ENCODE peak calls at places on chromosomes 3 and 15, in six cellular contexts. I, B, H, V, Z and Q are unnamed samples.

GRCh38 chr15:31551323-31551722 is 224.7 kb downstream of the KLF13 start:
- DNase-seq in I (peak; percentile 6), B (no peak), H (peak; percentile 38), V (no peak), Z (no peak), Q (no peak)

GRCh38 chr3:113714702-113715101 is 18.3 kb upstream of the USF3 start:
- DNase-seq in I (no peak), B (no peak), H (no peak), V (no peak), Z (no peak), Q (no peak)

GRCh38 chr3:156605686-156606605 is 51.0 kb upstream of the SSR3 start:
- DNase-seq in I (no peak), B (no peak), H (peak; percentile 10), V (no peak), Z (peak; percentile 20), Q (peak; percentile 84)

GRCh38 chr3:30112904-30113484 is 493.4 kb upstream of the TGFBR2 start:
- DNase-seq in I (peak; percentile 17), B (no peak), H (no peak), V (no peak), Z (no peak), Q (no peak)

GRCh38 chr15:47961401-47962090 is 159.2 kb upstream of the SLC24A5 start:
- DNase-seq in I (peak; percentile 40), B (no peak), H (no peak), V (no peak), Z (peak; percentile 62), Q (no peak)

GRCh38 chr3:149579838-149580542 is 77.8 kb downstream of the WWTR1 start:
- DNase-seq in I (no peak), B (no peak), H (no peak), V (no peak), Z (no peak), Q (no peak)

GRCh38 chr3:141876891-141877561 is 583 bp downstream of the ATP1B3 start:
- DNase-seq in I (peak; percentile 57), B (peak; percentile 52), H (peak; percentile 40), V (peak; percentile 30), Z (peak; percentile 67), Q (peak; percentile 47)

GRCh38 chr15:48470096-48470495 is 138.9 kb downstream of the DUT start:
- DNase-seq in I (no peak), B (no peak), H (no peak), V (no peak), Z (no peak), Q (no peak)

GRCh38 chr3:74559301-74559700 is 55.2 kb downstream of the CNTN3 start:
- DNase-seq in I (no peak), B (no peak), H (no peak), V (no peak), Z (no peak), Q (no peak)

GRCh38 chr3:113264741-113265140 is 53.4 kb downstream of the BOC start:
- DNase-seq in I (no peak), B (no peak), H (peak; percentile 27), V (no peak), Z (no peak), Q (peak; percentile 32)

GRCh38 chr3:38649500-38650247 is at the start of gene SCN5A:
- DNase-seq in I (no peak), B (peak; percentile 18), H (peak; percentile 22), V (no peak), Z (peak; percentile 84), Q (no peak)

GRCh38 chr3:16338999-16339398 is 74.0 kb downstream of the OXNAD1 start:
- DNase-seq in I (no peak), B (no peak), H (no peak), V (no peak), Z (peak; percentile 28), Q (no peak)

GRCh38 chr3:2851835-2852234 is 258.3 kb downstream of the IL5RA start:
- DNase-seq in I (no peak), B (no peak), H (no peak), V (no peak), Z (no peak), Q (no peak)

GRCh38 chr3:29335438-29335837 is 54.6 kb downstream of the RBMS3 start:
- DNase-seq in I (peak; percentile 36), B (no peak), H (no peak), V (no peak), Z (no peak), Q (no peak)

GRCh38 chr3:178987745-178988144 is 83.9 kb downstream of the ZMAT3 start:
- DNase-seq in I (no peak), B (no peak), H (no peak), V (no peak), Z (no peak), Q (no peak)

GRCh38 chr3:161251716-161252115 is 30.6 kb downstream of the NMD3 start:
- DNase-seq in I (no peak), B (no peak), H (no peak), V (no peak), Z (no peak), Q (no peak)

GRCh38 chr15:35252351-35252865 is 167.3 kb upstream of the NANOGP8 start:
- DNase-seq in I (no peak), B (no peak), H (no peak), V (no peak), Z (no peak), Q (no peak)